ENCODE peak calls at places on chromosomes 2 and 18, in five cellular contexts. One of them, this sample, is unnamed.

GRCh38 chr2:237182422-237183123 is 96.9 kb downstream of the COPS8 start:
- DNase-seq in tibial artery: no peak
- DNase-seq in left ventricle myocardium inferior: no peak
- DNase-seq in mammary epithelial cell: no peak
- DNase-seq in dorsolateral prefrontal cortex: no peak
- DNase-seq in this sample: no peak

GRCh38 chr2:145160855-145161254 is 640.9 kb upstream of the ZEB2 start:
- DNase-seq in mammary epithelial cell: no peak
- DNase-seq in left ventricle myocardium inferior: no peak
- DNase-seq in dorsolateral prefrontal cortex: no peak
- DNase-seq in tibial artery: no peak
- DNase-seq in this sample: no peak

GRCh38 chr2:96090181-96090500 is 26.2 kb downstream of the ADRA2B start:
- DNase-seq in tibial artery: no peak
- DNase-seq in dorsolateral prefrontal cortex: peak; percentile 62
- DNase-seq in mammary epithelial cell: no peak
- DNase-seq in left ventricle myocardium inferior: peak; percentile 18
- DNase-seq in this sample: no peak

GRCh38 chr18:76619342-76620315 is 124.6 kb upstream of the ZNF516 start:
- DNase-seq in tibial artery: peak; percentile 74
- DNase-seq in mammary epithelial cell: peak; percentile 98
- DNase-seq in left ventricle myocardium inferior: peak; percentile 64
- DNase-seq in dorsolateral prefrontal cortex: no peak
- DNase-seq in this sample: no peak

GRCh38 chr2:229719926-229720652 is 5.7 kb upstream of the DNER start:
- DNase-seq in dorsolateral prefrontal cortex: no peak
- DNase-seq in mammary epithelial cell: no peak
- DNase-seq in left ventricle myocardium inferior: no peak
- DNase-seq in tibial artery: no peak
- DNase-seq in this sample: no peak

GRCh38 chr2:239274391-239275001 is 126.3 kb downstream of the HDAC4 start:
- DNase-seq in dorsolateral prefrontal cortex: peak; percentile 27
- DNase-seq in left ventricle myocardium inferior: no peak
- DNase-seq in mammary epithelial cell: peak; percentile 24
- DNase-seq in tibial artery: peak; percentile 78
- DNase-seq in this sample: no peak

GRCh38 chr2:98569197-98569793 is 39.0 kb downstream of the COA5 start:
- DNase-seq in mammary epithelial cell: peak; percentile 12
- DNase-seq in left ventricle myocardium inferior: peak; percentile 36
- DNase-seq in tibial artery: no peak
- DNase-seq in dorsolateral prefrontal cortex: peak; percentile 51
- DNase-seq in this sample: no peak

GRCh38 chr2:159904127-159904564 is 106.1 kb upstream of the CD302 start:
- DNase-seq in left ventricle myocardium inferior: no peak
- DNase-seq in mammary epithelial cell: no peak
- DNase-seq in dorsolateral prefrontal cortex: no peak
- DNase-seq in tibial artery: peak; percentile 65
- DNase-seq in this sample: no peak

GRCh38 chr2:239424337-239425045 is 23.7 kb upstream of the HDAC4 start:
- DNase-seq in tibial artery: no peak
- DNase-seq in mammary epithelial cell: no peak
- DNase-seq in left ventricle myocardium inferior: no peak
- DNase-seq in dorsolateral prefrontal cortex: no peak
- DNase-seq in this sample: no peak

GRCh38 chr18:8708670-8709069 is 3.3 kb downstream of the MTCL1 start:
- DNase-seq in dorsolateral prefrontal cortex: no peak
- DNase-seq in mammary epithelial cell: no peak
- DNase-seq in left ventricle myocardium inferior: no peak
- DNase-seq in tibial artery: no peak
- DNase-seq in this sample: no peak

GRCh38 chr18:61921621-61922235 is 28.9 kb upstream of the RNF152 start:
- DNase-seq in tibial artery: no peak
- DNase-seq in mammary epithelial cell: no peak
- DNase-seq in left ventricle myocardium inferior: no peak
- DNase-seq in dorsolateral prefrontal cortex: no peak
- DNase-seq in this sample: no peak

GRCh38 chr2:28627722-28628480 is 123.7 kb upstream of the PPP1CB start:
- DNase-seq in tibial artery: peak; percentile 69
- DNase-seq in left ventricle myocardium inferior: peak; percentile 48
- DNase-seq in mammary epithelial cell: no peak
- DNase-seq in dorsolateral prefrontal cortex: no peak
- DNase-seq in this sample: no peak

GRCh38 chr2:4937550-4937949 is 754.6 kb upstream of the SOX11 start:
- DNase-seq in mammary epithelial cell: no peak
- DNase-seq in left ventricle myocardium inferior: no peak
- DNase-seq in dorsolateral prefrontal cortex: no peak
- DNase-seq in tibial artery: no peak
- DNase-seq in this sample: no peak

GRCh38 chr2:196331143-196331542 is 159.8 kb upstream of the STK17B start:
- DNase-seq in tibial artery: no peak
- DNase-seq in dorsolateral prefrontal cortex: no peak
- DNase-seq in left ventricle myocardium inferior: no peak
- DNase-seq in mammary epithelial cell: peak; percentile 21
- DNase-seq in this sample: no peak

GRCh38 chr2:146986161-146986560 is 858.7 kb upstream of the ACVR2A start:
- DNase-seq in left ventricle myocardium inferior: no peak
- DNase-seq in mammary epithelial cell: peak; percentile 90
- DNase-seq in tibial artery: no peak
- DNase-seq in dorsolateral prefrontal cortex: no peak
- DNase-seq in this sample: peak; percentile 25

GRCh38 chr18:54193786-54194185 is 30.7 kb downstream of the MBD2 start:
- DNase-seq in mammary epithelial cell: no peak
- DNase-seq in dorsolateral prefrontal cortex: no peak
- DNase-seq in tibial artery: no peak
- DNase-seq in left ventricle myocardium inferior: no peak
- DNase-seq in this sample: no peak

GRCh38 chr2:181813963-181814565 is 77.5 kb upstream of the ITPRID2 start:
- DNase-seq in mammary epithelial cell: no peak
- DNase-seq in left ventricle myocardium inferior: no peak
- DNase-seq in tibial artery: no peak
- DNase-seq in dorsolateral prefrontal cortex: no peak
- DNase-seq in this sample: no peak

GRCh38 chr2:146235158-146235557 is 1609.7 kb upstream of the ACVR2A start:
- DNase-seq in left ventricle myocardium inferior: no peak
- DNase-seq in dorsolateral prefrontal cortex: no peak
- DNase-seq in tibial artery: no peak
- DNase-seq in mammary epithelial cell: no peak
- DNase-seq in this sample: no peak

GRCh38 chr2:99875627-99876026 is 266.8 kb downstream of the AFF3 start:
- DNase-seq in tibial artery: no peak
- DNase-seq in dorsolateral prefrontal cortex: no peak
- DNase-seq in mammary epithelial cell: no peak
- DNase-seq in left ventricle myocardium inferior: no peak
- DNase-seq in this sample: no peak

GRCh38 chr2:206113148-206113547 is 27.2 kb upstream of the INO80D start:
- DNase-seq in dorsolateral prefrontal cortex: no peak
- DNase-seq in tibial artery: no peak
- DNase-seq in mammary epithelial cell: peak; percentile 1
- DNase-seq in left ventricle myocardium inferior: no peak
- DNase-seq in this sample: no peak

GRCh38 chr2:69306612-69306896 is 80.5 kb downstream of the GFPT1 start:
- DNase-seq in mammary epithelial cell: no peak
- DNase-seq in tibial artery: peak; percentile 84
- DNase-seq in left ventricle myocardium inferior: no peak
- DNase-seq in dorsolateral prefrontal cortex: no peak
- DNase-seq in this sample: no peak

GRCh38 chr2:69305166-69305565 is 81.9 kb downstream of the GFPT1 start:
- DNase-seq in tibial artery: no peak
- DNase-seq in dorsolateral prefrontal cortex: no peak
- DNase-seq in mammary epithelial cell: no peak
- DNase-seq in left ventricle myocardium inferior: no peak
- DNase-seq in this sample: no peak

GRCh38 chr2:69304685-69305084 is 82.3 kb downstream of the GFPT1 start:
- DNase-seq in mammary epithelial cell: no peak
- DNase-seq in tibial artery: no peak
- DNase-seq in dorsolateral prefrontal cortex: no peak
- DNase-seq in left ventricle myocardium inferior: no peak
- DNase-seq in this sample: no peak

GRCh38 chr2:69306897-69307695 is 79.9 kb downstream of the GFPT1 start:
- DNase-seq in dorsolateral prefrontal cortex: peak; percentile 59
- DNase-seq in left ventricle myocardium inferior: peak; percentile 84
- DNase-seq in mammary epithelial cell: peak; percentile 54
- DNase-seq in tibial artery: peak; percentile 92
- DNase-seq in this sample: no peak

GRCh38 chr2:69305712-69306611 is 81.1 kb downstream of the GFPT1 start:
- DNase-seq in mammary epithelial cell: no peak
- DNase-seq in left ventricle myocardium inferior: peak; percentile 45
- DNase-seq in dorsolateral prefrontal cortex: no peak
- DNase-seq in tibial artery: peak; percentile 64
- DNase-seq in this sample: no peak
- H3K4me3 ChIP-seq in mammary epithelial cell: peak overlapping the region; percentile 55
- H3K4me3 ChIP-seq in left ventricle myocardium inferior: peak overlapping the region; percentile 70
- H3K4me3 ChIP-seq in dorsolateral prefrontal cortex: peak overlapping the region; percentile 67
- H3K4me3 ChIP-seq in tibial artery: peak overlapping the region; percentile 59
- H3K4me3 ChIP-seq in this sample: peak overlapping the region; percentile 59

DNA sequence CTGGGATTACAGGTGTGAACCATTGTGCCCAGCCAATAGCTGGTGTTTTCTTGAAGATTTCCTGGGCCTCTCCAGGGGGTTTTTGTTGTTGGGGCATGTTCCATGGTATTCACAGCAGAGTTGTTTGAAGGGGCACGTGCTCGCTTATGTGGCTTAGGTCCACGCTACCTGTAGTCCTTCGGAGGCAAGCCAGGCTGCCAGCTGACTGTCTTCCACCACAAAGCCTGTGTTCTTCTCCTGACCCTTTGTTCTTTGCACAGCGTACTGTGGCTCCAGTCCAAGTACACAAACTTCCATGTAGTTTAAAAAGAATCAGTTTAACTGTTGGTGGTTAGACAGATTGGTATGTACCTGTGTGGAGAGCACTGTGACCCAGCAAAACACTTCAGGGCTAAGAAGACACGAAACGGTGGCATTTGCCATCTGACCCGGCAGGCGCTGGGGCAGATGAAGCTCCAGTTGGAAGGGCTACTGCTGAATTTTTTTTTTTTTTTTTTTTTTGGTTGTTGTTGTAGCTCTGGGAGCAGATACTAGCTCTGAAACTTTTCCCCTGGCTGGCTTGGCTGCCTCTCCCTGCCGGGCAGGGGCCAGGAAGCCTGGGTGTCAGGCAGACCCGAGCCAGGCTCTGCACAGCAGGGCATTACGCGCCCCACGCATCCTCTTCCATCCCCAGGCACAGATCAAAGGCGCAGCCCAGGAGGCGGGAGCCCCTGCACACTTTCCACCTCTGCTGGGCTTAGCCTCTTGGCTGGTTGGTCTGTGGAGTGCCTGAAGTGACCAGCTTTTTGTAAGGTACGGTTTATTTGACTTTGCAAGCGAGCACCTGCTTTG is 5.7 kb downstream of the GREB1 start:
- DNase-seq in dorsolateral prefrontal cortex: no peak
- DNase-seq in left ventricle myocardium inferior: no peak
- DNase-seq in mammary epithelial cell: peak; percentile 22
- DNase-seq in tibial artery: no peak
- DNase-seq in this sample: no peak
- H3K4me3 ChIP-seq in dorsolateral prefrontal cortex: no peak overlapping the region
- H3K4me3 ChIP-seq in left ventricle myocardium inferior: peak overlapping the region; percentile 22
- H3K4me3 ChIP-seq in mammary epithelial cell: no peak overlapping the region
- H3K4me3 ChIP-seq in tibial artery: no peak overlapping the region
- H3K4me3 ChIP-seq in this sample: no peak overlapping the region

DNA sequence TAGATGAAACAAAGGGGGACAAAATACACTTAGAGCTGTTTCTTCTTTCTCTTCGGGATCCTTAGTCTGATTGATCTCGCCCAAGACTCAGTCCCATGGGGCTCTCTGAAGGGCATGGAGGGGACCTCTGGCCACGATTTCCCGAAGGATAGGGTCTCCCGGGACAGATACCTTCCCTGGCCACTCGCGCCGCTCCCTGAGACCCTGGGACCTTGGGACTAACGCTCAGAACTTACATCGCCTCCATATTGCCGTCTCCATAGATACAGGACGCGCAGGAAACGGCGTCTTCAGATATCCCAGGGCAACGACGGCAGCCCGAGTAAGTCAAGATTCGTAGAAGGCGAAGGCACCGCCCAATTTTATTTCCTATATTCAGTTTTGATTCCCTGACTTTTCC is at the start of gene CFAP65:
- DNase-seq in dorsolateral prefrontal cortex: peak; percentile 63
- DNase-seq in tibial artery: peak; percentile 39
- DNase-seq in left ventricle myocardium inferior: no peak
- DNase-seq in mammary epithelial cell: peak; percentile 46
- DNase-seq in this sample: no peak
- H3K4me3 ChIP-seq in dorsolateral prefrontal cortex: peak within 1 kb of the TSS; percentile 73
- H3K4me3 ChIP-seq in tibial artery: no peak within 1 kb of the TSS
- H3K4me3 ChIP-seq in left ventricle myocardium inferior: peak within 1 kb of the TSS; percentile 45
- H3K4me3 ChIP-seq in mammary epithelial cell: peak within 1 kb of the TSS; percentile 36
- H3K4me3 ChIP-seq in this sample: peak within 1 kb of the TSS; percentile 67

GRCh38 chr2:43217228-43218220 is 8.9 kb downstream of the ZFP36L2 start:
- DNase-seq in dorsolateral prefrontal cortex: no peak
- DNase-seq in tibial artery: no peak
- DNase-seq in mammary epithelial cell: no peak
- DNase-seq in left ventricle myocardium inferior: no peak
- DNase-seq in this sample: no peak
- H3K4me3 ChIP-seq in dorsolateral prefrontal cortex: no peak overlapping the region
- H3K4me3 ChIP-seq in tibial artery: peak overlapping the region; percentile 87
- H3K4me3 ChIP-seq in mammary epithelial cell: no peak overlapping the region
- H3K4me3 ChIP-seq in left ventricle myocardium inferior: peak overlapping the region; percentile 94
- H3K4me3 ChIP-seq in this sample: no peak overlapping the region

DNA sequence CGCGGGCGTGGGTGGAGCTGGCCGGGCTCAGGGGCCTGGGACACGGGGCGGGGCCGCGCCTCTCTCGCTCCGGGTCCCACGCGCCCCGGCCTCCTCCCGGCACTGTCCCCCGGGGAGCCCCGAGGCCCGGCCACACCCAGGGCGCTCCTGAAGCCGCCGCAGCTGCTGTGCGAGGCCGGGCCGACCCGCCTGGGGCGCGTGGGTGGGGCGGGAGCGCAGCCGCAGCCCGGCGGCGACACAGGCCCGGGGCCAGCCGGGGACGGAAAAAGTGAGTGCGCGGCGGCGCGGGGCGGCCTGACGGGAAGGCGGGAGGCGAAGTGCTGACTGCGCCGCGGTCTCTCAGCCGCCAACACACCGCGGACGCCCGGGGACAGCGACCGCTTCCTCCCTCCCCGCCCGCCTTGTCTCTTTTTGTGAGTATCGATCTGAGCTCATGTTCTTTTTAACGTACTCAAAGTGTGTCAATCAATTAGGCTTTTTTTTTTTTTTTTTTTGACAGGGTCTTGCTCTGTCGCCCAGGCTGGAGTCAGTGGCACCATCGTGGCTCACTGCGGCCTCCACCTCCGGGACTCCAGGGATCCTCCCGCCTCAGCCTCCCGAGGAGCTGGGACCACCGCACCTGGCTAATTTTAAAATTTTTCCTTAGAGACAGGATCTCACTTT is 14.5 kb downstream of the PDCD1 start:
- DNase-seq in dorsolateral prefrontal cortex: no peak
- DNase-seq in tibial artery: peak; percentile 85
- DNase-seq in left ventricle myocardium inferior: peak; percentile 84
- DNase-seq in mammary epithelial cell: peak; percentile 33
- DNase-seq in this sample: no peak
- H3K4me3 ChIP-seq in dorsolateral prefrontal cortex: peak overlapping the region; percentile 52
- H3K4me3 ChIP-seq in tibial artery: peak overlapping the region; percentile 42
- H3K4me3 ChIP-seq in left ventricle myocardium inferior: peak overlapping the region; percentile 61
- H3K4me3 ChIP-seq in mammary epithelial cell: peak overlapping the region; percentile 9
- H3K4me3 ChIP-seq in this sample: peak overlapping the region; percentile 26

This sample was measured in epithelial cell of proximal tubule.